ENCODE peak calls at places on chromosomes 5 and 9, in seven cellular contexts. One of them, this sample, is unnamed.

GRCh38 chr9:128628471-128629048 is 28.1 kb downstream of the DYNC2I2 start:
- DNase-seq in mucosa of descending colon: peak
- DNase-seq in endothelial cell of umbilical vein: no peak
- DNase-seq in hepatocyte: no peak
- DNase-seq in GM13976: peak
- DNase-seq in fibroblast of the aortic adventitia: peak
- DNase-seq in stomach: peak
- DNase-seq in this sample: no peak

GRCh38 chr5:102760815-102761214 is 5.7 kb downstream of the PAM start:
- DNase-seq in mucosa of descending colon: no peak
- DNase-seq in stomach: no peak
- DNase-seq in fibroblast of the aortic adventitia: peak
- DNase-seq in endothelial cell of umbilical vein: peak
- DNase-seq in hepatocyte: no peak
- DNase-seq in GM13976: no peak
- DNase-seq in this sample: no peak

GRCh38 chr5:168974081-168974480 is 326.9 kb downstream of the SLIT3 start:
- DNase-seq in stomach: no peak
- DNase-seq in GM13976: no peak
- DNase-seq in fibroblast of the aortic adventitia: peak
- DNase-seq in endothelial cell of umbilical vein: no peak
- DNase-seq in mucosa of descending colon: no peak
- DNase-seq in hepatocyte: peak
- DNase-seq in this sample: no peak

GRCh38 chr5:66440202-66440680 is 156.0 kb upstream of the MAST4 start:
- DNase-seq in stomach: no peak
- DNase-seq in mucosa of descending colon: no peak
- DNase-seq in endothelial cell of umbilical vein: peak
- DNase-seq in hepatocyte: peak
- DNase-seq in GM13976: peak
- DNase-seq in fibroblast of the aortic adventitia: peak
- DNase-seq in this sample: no peak

GRCh38 chr9:127078336-127078735 is 44.1 kb downstream of the ANGPTL2 start:
- DNase-seq in endothelial cell of umbilical vein: no peak
- DNase-seq in hepatocyte: no peak
- DNase-seq in stomach: no peak
- DNase-seq in mucosa of descending colon: no peak
- DNase-seq in fibroblast of the aortic adventitia: no peak
- DNase-seq in GM13976: no peak
- DNase-seq in this sample: peak

GRCh38 chr9:84697494-84698114 is 28.1 kb downstream of the NTRK2 start:
- DNase-seq in fibroblast of the aortic adventitia: peak
- DNase-seq in hepatocyte: peak
- DNase-seq in endothelial cell of umbilical vein: peak
- DNase-seq in stomach: peak
- DNase-seq in mucosa of descending colon: peak
- DNase-seq in GM13976: peak
- DNase-seq in this sample: peak

GRCh38 chr9:83701769-83702168 is 6.0 kb downstream of the UBQLN1 start:
- DNase-seq in endothelial cell of umbilical vein: peak
- DNase-seq in fibroblast of the aortic adventitia: peak
- DNase-seq in mucosa of descending colon: no peak
- DNase-seq in hepatocyte: no peak
- DNase-seq in GM13976: no peak
- DNase-seq in stomach: no peak
- DNase-seq in this sample: no peak

GRCh38 chr5:83789376-83789775 is 68.7 kb upstream of the HAPLN1 start:
- DNase-seq in GM13976: no peak
- DNase-seq in stomach: no peak
- DNase-seq in hepatocyte: no peak
- DNase-seq in fibroblast of the aortic adventitia: no peak
- DNase-seq in endothelial cell of umbilical vein: peak
- DNase-seq in mucosa of descending colon: no peak
- DNase-seq in this sample: no peak

GRCh38 chr5:177592905-177593304 is 902 bp downstream of the TMED9 start:
- DNase-seq in mucosa of descending colon: no peak
- DNase-seq in endothelial cell of umbilical vein: no peak
- DNase-seq in hepatocyte: no peak
- DNase-seq in stomach: no peak
- DNase-seq in fibroblast of the aortic adventitia: no peak
- DNase-seq in GM13976: no peak
- DNase-seq in this sample: no peak

GRCh38 chr9:109745335-109746283 is 34.4 kb upstream of the PALM2AKAP2 start:
- DNase-seq in GM13976: no peak
- DNase-seq in endothelial cell of umbilical vein: no peak
- DNase-seq in stomach: no peak
- DNase-seq in mucosa of descending colon: peak
- DNase-seq in hepatocyte: peak
- DNase-seq in fibroblast of the aortic adventitia: peak
- DNase-seq in this sample: no peak

GRCh38 chr5:135097390-135097789 is 63.4 kb upstream of the PITX1 start:
- DNase-seq in hepatocyte: no peak
- DNase-seq in endothelial cell of umbilical vein: no peak
- DNase-seq in stomach: no peak
- DNase-seq in fibroblast of the aortic adventitia: no peak
- DNase-seq in GM13976: no peak
- DNase-seq in mucosa of descending colon: no peak
- DNase-seq in this sample: no peak

GRCh38 chr5:179361204-179361603 is 15.9 kb upstream of the ADAMTS2 start:
- DNase-seq in GM13976: no peak
- DNase-seq in hepatocyte: no peak
- DNase-seq in mucosa of descending colon: no peak
- DNase-seq in fibroblast of the aortic adventitia: no peak
- DNase-seq in stomach: no peak
- DNase-seq in endothelial cell of umbilical vein: no peak
- DNase-seq in this sample: no peak

GRCh38 chr9:107541523-107541922 is 52.0 kb upstream of the KLF4 start:
- DNase-seq in hepatocyte: no peak
- DNase-seq in GM13976: peak
- DNase-seq in stomach: no peak
- DNase-seq in endothelial cell of umbilical vein: no peak
- DNase-seq in mucosa of descending colon: no peak
- DNase-seq in fibroblast of the aortic adventitia: no peak
- DNase-seq in this sample: no peak

DNA sequence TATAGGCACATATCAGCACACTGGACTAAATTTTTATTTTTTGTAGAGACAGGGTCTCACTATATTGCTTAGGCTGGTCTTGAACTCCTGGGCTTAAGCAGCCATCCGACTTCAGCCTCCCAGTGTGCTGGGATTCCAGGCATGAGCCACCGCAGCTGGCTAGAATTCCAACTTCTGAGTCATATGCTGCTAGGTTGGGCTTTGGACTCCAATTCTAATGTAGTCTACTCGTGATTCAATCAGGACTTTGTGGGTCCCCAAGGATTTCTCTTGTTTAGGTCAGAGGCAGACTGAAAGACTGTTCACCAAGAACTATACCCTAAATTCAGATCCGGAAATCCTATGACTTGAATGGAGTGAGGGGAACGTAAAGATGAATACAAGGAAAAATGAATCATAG is 68.2 kb upstream of the CHD1 start:
- DNase-seq in endothelial cell of umbilical vein: no peak
- DNase-seq in hepatocyte: no peak
- DNase-seq in mucosa of descending colon: no peak
- DNase-seq in fibroblast of the aortic adventitia: peak
- DNase-seq in stomach: no peak
- DNase-seq in GM13976: no peak
- DNase-seq in this sample: no peak
- TF ChIP-seq CTCF in endothelial cell of umbilical vein: no peak
- TF ChIP-seq CTCF in hepatocyte: no peak
- TF ChIP-seq CTCF in mucosa of descending colon: no peak
- TF ChIP-seq CTCF in fibroblast of the aortic adventitia: no peak
- TF ChIP-seq CTCF in stomach: no peak
- TF ChIP-seq CTCF in GM13976: no peak
- TF ChIP-seq CTCF in this sample: no peak

DNA sequence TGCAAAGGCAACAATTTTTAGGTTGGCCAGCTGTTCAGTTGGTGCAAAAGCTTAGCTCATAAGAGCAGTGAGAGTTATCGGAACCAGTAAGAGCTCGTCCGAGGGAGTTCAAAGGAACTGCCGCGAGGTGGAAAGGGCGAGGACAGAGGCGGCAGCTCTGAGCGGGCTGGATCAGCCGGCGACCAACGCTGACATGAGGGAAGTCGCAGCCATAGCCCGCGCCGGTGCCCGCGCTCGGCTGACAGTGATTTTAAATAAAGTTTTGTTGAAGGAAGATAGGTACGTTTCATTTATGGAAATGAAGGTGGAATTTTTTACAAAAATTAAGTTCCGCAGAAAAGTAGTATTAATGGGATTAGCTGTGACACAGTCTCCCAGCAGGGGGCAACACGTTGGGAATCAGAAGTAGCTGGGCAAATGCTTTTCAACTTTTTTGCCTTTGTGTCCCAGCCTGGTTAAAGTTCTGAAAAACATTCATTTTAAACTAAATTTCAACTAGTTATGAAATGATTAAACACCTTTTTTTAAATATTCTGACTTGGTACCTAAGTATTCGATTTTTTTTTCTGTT is 43.2 kb downstream of the FBXO4 start:
- DNase-seq in GM13976: no peak
- DNase-seq in endothelial cell of umbilical vein: no peak
- DNase-seq in fibroblast of the aortic adventitia: no peak
- DNase-seq in hepatocyte: no peak
- DNase-seq in stomach: no peak
- DNase-seq in mucosa of descending colon: no peak
- DNase-seq in this sample: no peak
- TF ChIP-seq CTCF in GM13976: no peak
- TF ChIP-seq CTCF in endothelial cell of umbilical vein: no peak
- TF ChIP-seq CTCF in fibroblast of the aortic adventitia: peak
- TF ChIP-seq CTCF in hepatocyte: no peak
- TF ChIP-seq CTCF in stomach: no peak
- TF ChIP-seq CTCF in mucosa of descending colon: no peak
- TF ChIP-seq CTCF in this sample: no peak

DNA sequence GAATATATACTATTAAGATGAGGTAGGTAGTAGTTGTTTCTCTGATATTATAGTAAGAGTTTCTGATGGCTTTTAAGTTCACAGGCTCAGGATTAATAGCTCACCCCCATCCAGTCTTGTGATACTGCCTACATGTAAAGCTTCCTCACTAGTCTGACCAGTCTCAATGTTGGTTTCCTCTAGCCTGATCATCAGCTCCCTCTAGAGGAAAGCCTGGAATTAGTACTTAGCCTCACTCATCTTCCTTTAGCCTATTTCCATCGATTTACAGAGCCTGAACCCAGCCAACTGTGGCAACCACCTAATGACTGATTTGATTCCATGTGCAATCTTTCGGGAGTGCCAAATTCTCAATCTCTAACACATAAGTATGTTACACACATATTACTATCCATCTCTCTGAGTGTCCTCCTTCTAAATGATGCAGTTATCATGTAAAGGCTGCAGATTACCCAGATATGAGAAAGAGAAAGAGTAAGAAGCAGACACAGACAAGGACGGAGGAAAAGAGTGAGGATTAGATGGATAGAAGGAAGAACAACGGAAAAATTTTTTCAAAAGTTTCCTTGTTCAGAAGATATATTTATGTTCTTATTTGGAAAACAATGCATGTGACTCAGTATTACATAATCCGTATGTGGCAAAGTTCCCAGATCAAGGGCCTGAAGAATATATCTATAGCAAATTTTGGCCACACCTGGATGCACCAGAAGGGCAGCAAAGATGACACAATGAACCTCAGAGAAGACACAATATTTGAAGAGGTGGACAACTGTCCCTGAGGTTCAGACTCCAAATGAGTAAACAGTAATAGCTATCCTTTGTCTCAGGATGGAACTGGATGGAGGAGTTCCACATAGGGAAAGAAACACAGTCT is 333.7 kb downstream of the ELAVL2 start:
- DNase-seq in hepatocyte: peak
- DNase-seq in GM13976: no peak
- DNase-seq in endothelial cell of umbilical vein: peak
- DNase-seq in mucosa of descending colon: no peak
- DNase-seq in fibroblast of the aortic adventitia: peak
- DNase-seq in stomach: no peak
- DNase-seq in this sample: no peak
- TF ChIP-seq CTCF in hepatocyte: peak
- TF ChIP-seq CTCF in GM13976: no peak
- TF ChIP-seq CTCF in endothelial cell of umbilical vein: peak
- TF ChIP-seq CTCF in mucosa of descending colon: no peak
- TF ChIP-seq CTCF in fibroblast of the aortic adventitia: peak
- TF ChIP-seq CTCF in stomach: no peak
- TF ChIP-seq CTCF in this sample: peak

GRCh38 chr5:174817610-174818009 is 93.2 kb downstream of the MSX2 start:
- DNase-seq in fibroblast of the aortic adventitia: no peak
- DNase-seq in hepatocyte: no peak
- DNase-seq in mucosa of descending colon: no peak
- DNase-seq in endothelial cell of umbilical vein: no peak
- DNase-seq in GM13976: no peak
- DNase-seq in stomach: no peak
- DNase-seq in this sample: no peak

GRCh38 chr5:174811438-174811837 is 87.1 kb downstream of the MSX2 start:
- DNase-seq in stomach: no peak
- DNase-seq in GM13976: no peak
- DNase-seq in endothelial cell of umbilical vein: no peak
- DNase-seq in hepatocyte: no peak
- DNase-seq in fibroblast of the aortic adventitia: no peak
- DNase-seq in mucosa of descending colon: no peak
- DNase-seq in this sample: no peak

GRCh38 chr5:174818430-174818829 is 94.0 kb downstream of the MSX2 start:
- DNase-seq in fibroblast of the aortic adventitia: no peak
- DNase-seq in mucosa of descending colon: no peak
- DNase-seq in hepatocyte: no peak
- DNase-seq in GM13976: no peak
- DNase-seq in endothelial cell of umbilical vein: no peak
- DNase-seq in stomach: no peak
- DNase-seq in this sample: no peak

GRCh38 chr5:174816858-174817257 is 92.5 kb downstream of the MSX2 start:
- DNase-seq in stomach: no peak
- DNase-seq in mucosa of descending colon: no peak
- DNase-seq in hepatocyte: no peak
- DNase-seq in GM13976: no peak
- DNase-seq in endothelial cell of umbilical vein: no peak
- DNase-seq in fibroblast of the aortic adventitia: no peak
- DNase-seq in this sample: no peak
- TF ChIP-seq CTCF in stomach: no peak
- TF ChIP-seq CTCF in mucosa of descending colon: no peak
- TF ChIP-seq CTCF in hepatocyte: peak
- TF ChIP-seq CTCF in GM13976: no peak
- TF ChIP-seq CTCF in endothelial cell of umbilical vein: no peak
- TF ChIP-seq CTCF in fibroblast of the aortic adventitia: peak
- TF ChIP-seq CTCF in this sample: peak

DNA sequence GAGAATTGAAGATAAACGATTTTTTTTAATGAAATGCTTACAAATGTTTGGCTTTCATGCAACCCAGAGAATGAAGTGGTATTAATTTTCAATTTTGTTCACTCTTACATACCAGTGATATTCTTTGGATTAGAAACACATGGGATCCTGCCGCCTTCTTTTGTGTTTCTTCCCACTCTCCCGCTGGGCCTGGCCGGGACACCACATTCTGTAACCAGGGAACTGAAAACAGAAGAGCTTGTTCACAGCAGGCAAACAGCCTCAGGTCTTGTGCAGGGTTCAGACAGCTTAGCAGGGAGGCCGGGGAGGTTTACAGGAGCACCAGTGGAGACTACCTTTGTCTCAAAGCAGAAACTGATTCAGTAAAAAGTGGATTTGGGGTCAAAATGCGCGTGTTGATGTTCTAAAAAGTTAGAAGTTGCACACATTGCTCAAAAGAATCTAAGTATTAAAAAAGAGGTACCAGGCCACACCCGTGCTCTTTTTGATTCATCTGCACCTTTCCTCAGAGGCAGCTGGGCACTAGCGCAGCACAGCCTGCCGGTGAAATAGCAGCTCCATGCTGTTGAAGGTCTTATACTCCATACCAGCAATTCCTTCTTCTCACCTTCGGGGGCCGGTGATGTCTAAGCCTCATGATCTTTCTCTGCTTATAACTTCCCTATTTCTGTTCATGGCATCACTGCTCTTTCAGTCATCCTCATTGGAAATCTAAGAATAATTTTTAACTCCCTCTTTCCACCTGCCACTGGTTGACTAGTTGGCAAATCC is 67.1 kb downstream of the GRAMD2B start:
- DNase-seq in endothelial cell of umbilical vein: no peak
- DNase-seq in mucosa of descending colon: no peak
- DNase-seq in hepatocyte: no peak
- DNase-seq in stomach: no peak
- DNase-seq in GM13976: no peak
- DNase-seq in fibroblast of the aortic adventitia: peak
- DNase-seq in this sample: peak
- TF ChIP-seq CTCF in endothelial cell of umbilical vein: no peak
- TF ChIP-seq CTCF in mucosa of descending colon: no peak
- TF ChIP-seq CTCF in hepatocyte: peak
- TF ChIP-seq CTCF in stomach: no peak
- TF ChIP-seq CTCF in GM13976: no peak
- TF ChIP-seq CTCF in fibroblast of the aortic adventitia: peak
- TF ChIP-seq CTCF in this sample: peak

This sample was measured in osteocyte.